ENCODE peak calls at places on chromosomes 1 and 21, in five cellular contexts. P, J, U, S and G are unnamed samples.

GRCh38 chr1:6497867-6498575 is 6.6 kb upstream of the PLEKHG5 start:
- DNase-seq in J (no peak), U (no peak), P (no peak), S (no peak), G (no peak)

GRCh38 chr1:78274814-78275213 is 216.0 kb upstream of the PTGFR start:
- DNase-seq in U (no peak), S (no peak), P (no peak), J (no peak), G (no peak)

GRCh38 chr1:75765697-75766355 is 20.2 kb upstream of the RABGGTB start:
- DNase-seq in J (peak), U (no peak), S (no peak), P (no peak), G (no peak)

GRCh38 chr1:78673120-78673519 is 23.5 kb downstream of the IFI44 start:
- DNase-seq in J (no peak), S (no peak), P (no peak), U (no peak), G (peak)

GRCh38 chr21:45413922-45414321 is 9.0 kb downstream of the COL18A1 start:
- DNase-seq in J (no peak), U (no peak), S (no peak), P (no peak), G (no peak)

GRCh38 chr1:152654110-152654509 is 9.1 kb upstream of the LCE2D start:
- DNase-seq in U (peak), S (no peak), J (peak), P (no peak), G (peak)

GRCh38 chr1:232196042-232196441 is 433.9 kb downstream of the SIPA1L2 start:
- DNase-seq in J (peak), S (no peak), P (no peak), U (no peak), G (no peak)

GRCh38 chr1:113073457-113073950 is 506 bp downstream of the LRIG2 start:
- DNase-seq in S (peak), J (peak), U (peak), P (no peak), G (peak)

GRCh38 chr1:245019904-245020486 is 134.8 kb upstream of the KIF26B start:
- DNase-seq in U (no peak), P (no peak), S (no peak), J (no peak), G (no peak)

GRCh38 chr1:22808846-22809501 is 98.3 kb downstream of the EPHB2 start:
- DNase-seq in J (no peak), S (no peak), P (no peak), U (no peak), G (no peak)

GRCh38 chr1:45793942-45794604 is 9.3 kb upstream of the MAST2 start:
- DNase-seq in J (no peak), P (no peak), S (no peak), U (no peak), G (no peak)

GRCh38 chr1:218080818-218081217 is 204.3 kb upstream of the RRP15 start:
- DNase-seq in P (no peak), S (no peak), U (no peak), J (no peak), G (no peak)

DNA sequence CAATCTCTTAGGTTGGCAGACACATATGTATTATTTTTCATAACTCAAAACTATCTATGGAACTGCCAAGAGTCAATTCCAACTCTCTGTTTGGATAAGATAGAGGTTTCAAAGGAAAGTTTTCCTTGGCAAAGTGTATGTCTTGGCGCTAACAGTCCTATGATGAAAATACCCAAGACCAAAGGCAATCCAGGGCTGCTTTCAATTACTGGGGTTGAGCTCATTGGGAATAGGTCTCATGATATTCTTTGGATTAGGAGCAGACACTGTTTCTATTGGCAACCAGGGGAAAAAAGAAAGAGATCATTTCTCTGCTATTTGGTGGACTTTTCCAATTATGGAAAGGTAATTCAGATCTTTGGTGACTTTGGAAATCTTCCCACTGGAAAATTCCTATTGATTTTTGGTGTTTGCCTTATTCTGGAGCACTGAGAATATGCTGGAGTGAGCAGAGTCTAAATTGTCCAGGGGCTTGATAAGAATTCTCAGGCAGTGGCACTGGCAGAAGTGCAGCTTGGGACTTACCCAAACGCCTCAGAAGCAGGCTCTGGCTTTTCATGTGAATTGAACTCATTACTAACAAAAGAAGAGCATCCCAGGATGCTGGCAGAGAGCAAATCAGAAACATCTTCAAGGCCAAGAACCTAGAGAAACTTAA is 20.4 kb upstream of the PLXNA2 start:
- DNase-seq in P (no peak), U (no peak), J (no peak), S (no peak), G (no peak)
- TF ChIP-seq POLR2AphosphoS5 in P (peak), U (no peak), J (no peak), S (no peak), G (no peak)

GRCh38 chr1:223242971-223243370 is 99.9 kb upstream of the TLR5 start:
- DNase-seq in P (no peak), S (no peak), J (no peak), U (no peak), G (no peak)
- TF ChIP-seq POLR2AphosphoS5 in P (no peak), S (no peak), J (no peak), U (no peak), G (no peak)

DNA sequence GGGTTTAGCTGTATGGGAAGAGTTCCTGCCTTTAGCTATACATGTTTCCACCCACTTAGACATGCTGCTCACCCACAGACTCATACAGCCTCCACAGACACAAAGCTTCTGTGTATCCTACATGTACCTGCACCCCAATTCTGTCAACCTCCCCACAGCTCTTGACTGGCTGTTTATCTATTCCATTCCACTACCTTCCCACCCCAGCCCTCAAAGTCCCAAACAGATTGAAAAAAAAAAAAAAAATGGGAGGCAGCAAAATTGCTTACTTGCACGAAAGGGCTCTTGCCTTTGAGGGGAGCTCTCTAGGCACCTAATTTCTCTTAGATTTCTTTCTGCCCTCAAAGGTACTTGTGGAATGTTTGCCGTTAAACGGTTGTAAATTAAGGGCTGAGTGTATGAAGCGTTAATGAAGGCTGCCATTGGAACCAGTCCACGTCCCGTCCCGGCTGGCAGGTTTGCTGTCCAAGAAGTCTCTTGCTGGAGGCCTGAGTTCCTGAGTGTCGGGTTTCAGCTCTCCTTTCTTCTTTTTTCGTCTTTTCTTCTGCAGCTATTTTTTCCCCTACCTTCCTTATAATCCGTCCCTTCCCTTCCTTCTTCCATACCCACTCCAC is 43.6 kb downstream of the PBX1 start:
- DNase-seq in P (peak), J (peak), U (peak), S (peak), G (peak)
- TF ChIP-seq POLR2AphosphoS5 in P (no peak), J (no peak), U (no peak), S (no peak), G (no peak)

GRCh38 chr1:156126701-156127534 is 12.4 kb downstream of the LMNA start:
- DNase-seq in S (peak), P (no peak), U (peak), J (peak), G (no peak)

GRCh38 chr1:156129687-156130577 is 15.4 kb downstream of the LMNA start:
- DNase-seq in U (peak), P (peak), S (peak), J (peak), G (peak)

GRCh38 chr1:156126043-156126700 is 11.7 kb downstream of the LMNA start:
- DNase-seq in U (peak), P (peak), S (peak), J (peak), G (peak)

GRCh38 chr1:156130578-156130942 is 16.0 kb downstream of the LMNA start:
- DNase-seq in S (no peak), J (no peak), P (no peak), U (no peak), G (no peak)

DNA sequence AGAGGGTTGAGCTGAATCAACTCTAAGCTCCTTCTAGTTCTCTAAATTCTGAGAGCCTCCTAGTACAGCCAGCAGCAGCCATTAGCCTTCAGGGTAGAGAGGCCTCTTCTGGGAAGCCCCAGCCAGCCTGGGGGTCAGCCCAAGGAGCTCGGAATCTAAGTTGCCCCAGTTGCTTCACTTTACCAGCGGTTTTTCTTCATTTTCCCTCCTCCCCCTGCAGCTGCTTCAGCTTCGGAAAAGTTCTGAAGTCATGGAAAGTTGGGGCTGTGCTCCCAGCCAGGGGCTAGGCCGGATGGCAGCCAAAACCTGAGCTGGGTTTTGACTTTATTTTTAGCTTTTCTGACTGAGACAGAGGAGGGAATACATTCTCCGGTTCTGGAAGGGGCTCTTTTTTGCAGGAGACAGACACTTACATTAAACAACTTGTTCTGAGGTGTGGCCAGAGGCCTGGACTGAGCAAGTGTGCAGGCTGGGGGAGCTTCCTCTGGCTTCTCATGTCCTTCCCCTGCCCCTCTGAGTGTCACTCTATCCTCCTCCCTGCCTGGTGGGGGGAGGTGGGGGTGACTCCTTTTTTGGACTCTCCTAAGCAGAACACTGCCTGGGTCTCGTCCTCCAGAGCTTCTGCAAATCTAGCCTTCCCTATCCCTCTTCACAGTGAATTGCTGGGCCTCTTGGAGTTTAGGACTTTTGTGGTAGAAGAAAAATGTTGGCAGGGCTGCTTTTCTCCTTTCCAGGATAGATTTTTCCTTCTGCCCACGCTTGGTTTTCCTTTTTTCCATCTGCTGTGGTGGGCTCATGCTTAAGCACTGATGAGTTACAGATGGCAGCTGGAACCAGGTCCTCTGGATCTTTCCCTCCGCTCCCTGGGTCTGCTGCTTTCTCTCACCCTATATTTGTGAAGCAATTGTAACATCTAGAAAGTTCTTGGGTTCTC is 14.5 kb downstream of the LMNA start:
- DNase-seq in S (no peak), P (no peak), J (peak), U (peak), G (no peak)
- TF ChIP-seq POLR2AphosphoS5 in S (no peak), P (peak), J (peak), U (peak), G (no peak)

GRCh38 chr21:32456497-32456918 is 44.0 kb downstream of the EVA1C start:
- DNase-seq in P (no peak), S (no peak), J (peak), U (no peak), G (no peak)
- TF ChIP-seq POLR2AphosphoS5 in P (peak), S (no peak), J (no peak), U (no peak), G (no peak)

GRCh38 chr1:63861055-63861691 is 87.4 kb downstream of the ROR1 start:
- DNase-seq in J (no peak), U (no peak), P (no peak), S (no peak), G (no peak)
- TF ChIP-seq POLR2AphosphoS5 in J (no peak), U (no peak), P (no peak), S (no peak), G (no peak)

DNA sequence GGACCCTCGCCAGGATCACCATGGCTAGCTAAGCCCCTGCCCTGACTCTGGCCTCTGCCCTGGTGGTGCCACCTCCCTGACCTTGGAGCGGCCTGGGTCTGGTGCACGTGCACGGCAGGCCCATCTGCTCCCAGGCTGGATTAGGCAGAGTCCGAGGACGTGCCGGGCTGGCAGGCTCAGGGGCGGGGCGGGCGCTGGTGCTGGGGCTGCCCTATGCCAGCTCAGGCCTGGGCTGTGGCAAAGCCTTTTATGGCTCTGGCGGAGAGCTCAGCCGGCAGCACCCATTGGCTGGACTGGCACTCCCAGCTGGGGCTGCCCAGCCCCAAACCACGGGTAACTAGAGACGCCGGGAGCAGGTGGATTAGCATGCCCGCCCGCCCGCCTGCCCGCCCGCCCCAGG is 17.1 kb upstream of the EDN2 start:
- DNase-seq in P (no peak), S (no peak), U (peak), J (no peak), G (no peak)
- TF ChIP-seq POLR2AphosphoS5 in P (no peak), S (no peak), U (peak), J (no peak), G (no peak)

GRCh38 chr21:29233611-29234540 is 64.8 kb upstream of the BACH1 start:
- DNase-seq in U (no peak), P (no peak), S (no peak), J (no peak), G (no peak)
- TF ChIP-seq POLR2AphosphoS5 in U (no peak), P (no peak), S (no peak), J (no peak), G (no peak)

GRCh38 chr21:42461881-42462877 is 33.8 kb downstream of the RSPH1 start:
- DNase-seq in P (peak), J (no peak), S (peak), U (peak), G (peak)
- TF ChIP-seq POLR2AphosphoS5 in P (no peak), J (no peak), S (no peak), U (peak), G (no peak)